ENCODE peak calls at places on chromosomes 7 and 10, in six cellular contexts. K, J, I, D, T and F are unnamed samples.

GRCh38 chr7:100895956-100896742 is 461 bp upstream of the ACHE start:
- DNase-seq in I (no peak), D (no peak), K (peak; percentile 76), J (peak; percentile 51), T (no peak), F (no peak)

GRCh38 chr7:36736827-36737211 is 12.5 kb upstream of the AOAH start:
- DNase-seq in K (no peak), T (no peak), D (no peak), J (no peak), I (no peak), F (no peak)

GRCh38 chr10:97426776-97427570 is 982 bp downstream of the PGAM1 start:
- DNase-seq in D (no peak), T (no peak), I (peak; percentile 43), J (no peak), K (no peak), F (no peak)

GRCh38 chr7:3194501-3195141 is 106.4 kb upstream of the SDK1 start:
- DNase-seq in I (peak; percentile 76), J (peak; percentile 10), D (no peak), T (peak; percentile 89), K (no peak), F (no peak)

GRCh38 chr10:31757831-31758230 is 170.8 kb downstream of the ARHGAP12 start:
- DNase-seq in D (no peak), I (no peak), J (no peak), T (no peak), K (no peak), F (no peak)

GRCh38 chr7:33904680-33905388 is 505 bp upstream of the BMPER start:
- DNase-seq in I (peak; percentile 47), T (peak; percentile 59), J (peak; percentile 50), D (no peak), K (no peak), F (no peak)

GRCh38 chr10:19498348-19499290 is 317.6 kb upstream of the PLXDC2 start:
- DNase-seq in K (no peak), D (no peak), T (peak; percentile 3), J (no peak), I (no peak), F (no peak)

GRCh38 chr7:30028749-30029635 is 780 bp downstream of the PLEKHA8 start:
- DNase-seq in K (peak; percentile 82), J (no peak), I (peak; percentile 75), D (no peak), T (peak; percentile 19), F (no peak)

GRCh38 chr10:32005050-32005449 is 51.2 kb downstream of the KIF5B start:
- DNase-seq in K (no peak), J (no peak), I (peak; percentile 57), T (peak; percentile 53), D (no peak), F (peak; percentile 49)

GRCh38 chr7:106679153-106679931 is 18.4 kb upstream of the CCDC71L start:
- DNase-seq in I (peak; percentile 73), D (no peak), K (no peak), T (peak; percentile 29), J (no peak), F (no peak)

GRCh38 chr7:121395494-121395960 is 581 bp downstream of the FAM3C start:
- DNase-seq in T (peak; percentile 13), J (peak; percentile 25), K (peak; percentile 59), D (no peak), I (peak; percentile 36), F (peak; percentile 11)

GRCh38 chr10:63611078-63611477 is 89.9 kb downstream of the REEP3 start:
- DNase-seq in K (no peak), I (peak; percentile 60), T (peak; percentile 52), D (no peak), J (no peak), F (no peak)

GRCh38 chr7:84264341-84264740 is 69.8 kb upstream of the SEMA3A start:
- DNase-seq in J (no peak), D (no peak), K (no peak), I (no peak), T (no peak), F (no peak)

GRCh38 chr7:42217548-42217947 is 19.5 kb downstream of the GLI3 start:
- DNase-seq in T (no peak), D (no peak), J (no peak), K (no peak), I (no peak), F (no peak)

GRCh38 chr7:42217053-42217452 is 20.0 kb downstream of the GLI3 start:
- DNase-seq in J (no peak), K (no peak), T (no peak), I (no peak), D (no peak), F (no peak)

GRCh38 chr7:42221304-42221703 is 15.7 kb downstream of the GLI3 start:
- DNase-seq in D (no peak), J (no peak), K (no peak), I (no peak), T (no peak), F (no peak)

GRCh38 chr7:42219447-42219846 is 17.6 kb downstream of the GLI3 start:
- DNase-seq in I (no peak), J (no peak), D (no peak), T (no peak), K (no peak), F (peak; percentile 19)

DNA sequence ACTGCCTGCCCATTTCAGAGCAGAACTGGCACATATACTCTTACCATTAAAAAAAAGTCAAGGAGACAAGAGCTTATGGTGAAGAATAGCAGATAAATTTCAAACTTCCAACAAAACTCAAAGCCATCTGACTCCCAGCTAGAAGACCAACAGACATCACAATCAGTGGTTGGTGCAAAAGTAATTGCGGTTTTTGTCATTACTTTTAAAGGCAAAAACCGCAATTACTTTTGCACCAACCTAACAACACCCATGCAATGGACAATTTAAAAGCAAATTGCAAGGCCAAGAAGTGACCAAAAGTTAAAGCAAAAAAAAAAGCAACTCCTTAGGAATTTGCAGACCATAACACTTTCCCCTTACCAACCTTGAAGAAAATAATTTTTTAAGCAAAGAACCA is 18.8 kb downstream of the GLI3 start:
- DNase-seq in I (no peak), J (no peak), T (no peak), K (no peak), D (no peak), F (no peak)
- H3K4me1 ChIP-seq in I (peaks cover 3% of the 10 kb centered on the region), J (peaks cover 15% of the 10 kb centered on the region), T (no peaks in the 10 kb centered on the region), K (no peaks in the 10 kb centered on the region), D (peaks cover 4% of the 10 kb centered on the region), F (no peaks in the 10 kb centered on the region)

DNA sequence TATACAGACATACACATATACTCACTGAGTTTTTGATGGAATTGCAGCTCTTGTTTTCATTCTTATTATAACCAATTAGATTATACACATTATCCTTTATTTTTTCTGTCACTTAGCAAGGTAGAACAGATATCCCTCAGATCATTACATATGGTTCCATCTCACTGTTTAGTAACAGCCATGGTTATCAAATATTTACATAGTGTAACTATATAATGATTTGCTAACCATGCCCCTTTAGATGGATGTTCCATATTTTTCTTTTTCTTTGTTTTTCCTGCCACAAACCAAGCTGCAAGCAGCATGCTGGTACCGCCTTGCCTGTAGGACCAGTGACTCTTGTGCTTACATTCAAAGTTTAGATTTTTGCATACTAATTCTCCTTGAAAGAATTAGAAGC is 163.4 kb upstream of the NFE2L3 start:
- DNase-seq in J (no peak), T (no peak), K (no peak), I (no peak), D (no peak), F (no peak)
- TF ChIP-seq POLR2A in J (no peak), T (no peak), K (no peak), I (no peak), D (no peak), F (no peak)

DNA sequence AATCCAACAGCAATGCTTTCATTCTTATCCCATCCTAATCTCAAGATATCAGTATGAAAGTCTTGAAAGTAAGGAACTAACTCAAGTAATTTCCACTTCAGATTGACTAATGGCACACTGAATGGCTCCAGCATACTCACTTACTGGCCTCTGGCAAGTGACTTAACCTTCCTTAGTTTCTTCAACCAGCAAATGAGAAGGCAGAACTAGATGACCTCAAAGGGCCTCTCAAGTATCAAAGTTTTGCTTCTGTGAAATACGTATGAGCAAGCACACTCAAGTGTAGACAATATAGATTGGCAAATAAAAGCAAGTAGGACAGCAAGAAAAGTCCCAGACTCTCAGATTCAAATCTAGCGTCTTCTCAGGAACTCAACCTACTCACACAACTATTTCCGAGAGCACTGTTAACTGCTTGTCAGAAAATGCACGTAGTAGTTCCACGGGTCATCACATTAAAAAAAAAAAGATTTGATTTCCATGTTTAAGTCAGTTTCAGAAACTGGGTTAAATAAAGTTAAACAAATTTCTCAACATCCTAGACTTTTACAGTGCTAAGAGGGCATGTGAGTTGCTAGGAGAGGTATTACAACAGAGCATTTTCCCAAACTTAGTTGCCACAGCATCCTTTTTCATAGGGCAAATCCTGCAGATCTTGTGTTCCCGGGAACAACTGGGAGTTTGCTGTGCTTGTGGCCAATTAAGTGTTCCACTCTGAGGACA is 276.9 kb upstream of the KLF14 start:
- DNase-seq in D (no peak), T (peak; percentile 63), J (no peak), I (no peak), K (no peak), F (no peak)
- H3K27ac ChIP-seq in D (peak overlapping the region; percentile 79), T (peak overlapping the region; percentile 52), J (no peak overlapping the region), I (no peak overlapping the region), K (peak overlapping the region; percentile 56), F (no peak overlapping the region)

GRCh38 chr10:79086822-79087221 is 18.1 kb downstream of the ZMIZ1 start:
- DNase-seq in J (no peak), K (no peak), I (no peak), D (no peak), T (no peak), F (no peak)
- H3K4me1 ChIP-seq in J (peaks cover 57% of the 10 kb centered on the region), K (peaks cover 66% of the 10 kb centered on the region), I (peaks cover 22% of the 10 kb centered on the region), D (peaks cover 70% of the 10 kb centered on the region), T (peaks cover 64% of the 10 kb centered on the region), F (peaks cover 11% of the 10 kb centered on the region)